ENCODE peak calls at places on chromosomes 13 and 19, in five cellular contexts. One of them, this sample, is unnamed.

GRCh38 chr13:38093425-38093824 is 223.9 kb upstream of the TRPC4 start:
- DNase-seq in HL-60: no peak
- DNase-seq in choroid plexus epithelial cell: no peak
- DNase-seq in IMR-90: no peak
- DNase-seq in mucosa of descending colon: no peak
- DNase-seq in this sample: no peak

GRCh38 chr19:56477429-56478338 is 539 bp upstream of the ZNF667 start:
- DNase-seq in HL-60: peak
- DNase-seq in choroid plexus epithelial cell: peak
- DNase-seq in mucosa of descending colon: peak
- DNase-seq in IMR-90: peak
- DNase-seq in this sample: peak

GRCh38 chr13:26025196-26025595 is 26.6 kb downstream of the SHISA2 start:
- DNase-seq in HL-60: no peak
- DNase-seq in choroid plexus epithelial cell: no peak
- DNase-seq in IMR-90: no peak
- DNase-seq in mucosa of descending colon: no peak
- DNase-seq in this sample: no peak

GRCh38 chr13:102718746-102719145 is 23.9 kb upstream of the METTL21C start:
- DNase-seq in IMR-90: no peak
- DNase-seq in HL-60: no peak
- DNase-seq in choroid plexus epithelial cell: no peak
- DNase-seq in mucosa of descending colon: no peak
- DNase-seq in this sample: no peak

GRCh38 chr19:13699786-13700185 is 64.5 kb upstream of the MRI1 start:
- DNase-seq in mucosa of descending colon: no peak
- DNase-seq in HL-60: no peak
- DNase-seq in IMR-90: no peak
- DNase-seq in choroid plexus epithelial cell: no peak
- DNase-seq in this sample: no peak

GRCh38 chr13:69704311-69704710 is 403.3 kb upstream of the ATXN8OS start:
- DNase-seq in IMR-90: no peak
- DNase-seq in mucosa of descending colon: no peak
- DNase-seq in HL-60: no peak
- DNase-seq in choroid plexus epithelial cell: peak
- DNase-seq in this sample: no peak

GRCh38 chr19:40530091-40530901 is 46.4 kb upstream of the SHKBP1 start:
- DNase-seq in HL-60: no peak
- DNase-seq in IMR-90: no peak
- DNase-seq in mucosa of descending colon: no peak
- DNase-seq in choroid plexus epithelial cell: no peak
- DNase-seq in this sample: no peak

GRCh38 chr13:40668335-40668734 is 1.9 kb upstream of the FOXO1 start:
- DNase-seq in mucosa of descending colon: no peak
- DNase-seq in HL-60: no peak
- DNase-seq in choroid plexus epithelial cell: no peak
- DNase-seq in IMR-90: no peak
- DNase-seq in this sample: no peak

GRCh38 chr13:30702006-30702405 is 33.3 kb upstream of the ALOX5AP start:
- DNase-seq in mucosa of descending colon: no peak
- DNase-seq in choroid plexus epithelial cell: no peak
- DNase-seq in HL-60: no peak
- DNase-seq in IMR-90: no peak
- DNase-seq in this sample: no peak

GRCh38 chr19:1361601-1362384 is 21.9 kb upstream of the NDUFS7 start:
- DNase-seq in IMR-90: peak
- DNase-seq in mucosa of descending colon: no peak
- DNase-seq in choroid plexus epithelial cell: peak
- DNase-seq in HL-60: no peak
- DNase-seq in this sample: peak

GRCh38 chr19:34838753-34839431 is 65.9 kb upstream of the ZNF599 start:
- DNase-seq in mucosa of descending colon: peak
- DNase-seq in choroid plexus epithelial cell: peak
- DNase-seq in HL-60: no peak
- DNase-seq in IMR-90: no peak
- DNase-seq in this sample: peak

GRCh38 chr19:30630289-30631034 is 258.3 kb downstream of the ZNF536 start:
- DNase-seq in IMR-90: no peak
- DNase-seq in mucosa of descending colon: no peak
- DNase-seq in HL-60: no peak
- DNase-seq in choroid plexus epithelial cell: no peak
- DNase-seq in this sample: no peak

GRCh38 chr13:21549633-21550032 is 54.3 kb downstream of the MICU2 start:
- DNase-seq in choroid plexus epithelial cell: peak
- DNase-seq in IMR-90: no peak
- DNase-seq in mucosa of descending colon: no peak
- DNase-seq in HL-60: no peak
- DNase-seq in this sample: peak

GRCh38 chr19:38509027-38509426 is 75.5 kb downstream of the RYR1 start:
- DNase-seq in HL-60: no peak
- DNase-seq in IMR-90: no peak
- DNase-seq in mucosa of descending colon: no peak
- DNase-seq in choroid plexus epithelial cell: no peak
- DNase-seq in this sample: no peak

GRCh38 chr19:7456964-7457541 is 31.8 kb downstream of the PEX11G start:
- DNase-seq in HL-60: no peak
- DNase-seq in choroid plexus epithelial cell: no peak
- DNase-seq in mucosa of descending colon: no peak
- DNase-seq in IMR-90: no peak
- DNase-seq in this sample: no peak

GRCh38 chr19:33146209-33146608 is 14.3 kb downstream of the WDR88 start:
- DNase-seq in choroid plexus epithelial cell: no peak
- DNase-seq in HL-60: no peak
- DNase-seq in mucosa of descending colon: no peak
- DNase-seq in IMR-90: no peak
- DNase-seq in this sample: no peak

GRCh38 chr19:28727133-28727834 is 485.7 kb downstream of the UQCRFS1 start:
- DNase-seq in HL-60: no peak
- DNase-seq in choroid plexus epithelial cell: peak
- DNase-seq in IMR-90: no peak
- DNase-seq in mucosa of descending colon: no peak
- DNase-seq in this sample: no peak

GRCh38 chr19:5293607-5294089 is 47.0 kb downstream of the PTPRS start:
- DNase-seq in mucosa of descending colon: peak
- DNase-seq in HL-60: no peak
- DNase-seq in choroid plexus epithelial cell: peak
- DNase-seq in IMR-90: peak
- DNase-seq in this sample: peak

GRCh38 chr19:29724102-29724641 is 9.1 kb upstream of the C19orf12 start:
- DNase-seq in HL-60: peak
- DNase-seq in choroid plexus epithelial cell: peak
- DNase-seq in mucosa of descending colon: no peak
- DNase-seq in IMR-90: peak
- DNase-seq in this sample: no peak

GRCh38 chr13:60152904-60153303 is 10.8 kb downstream of the DIAPH3 start:
- DNase-seq in choroid plexus epithelial cell: no peak
- DNase-seq in IMR-90: peak
- DNase-seq in HL-60: no peak
- DNase-seq in mucosa of descending colon: no peak
- DNase-seq in this sample: peak

GRCh38 chr19:4636151-4636717 is 3.1 kb upstream of the TNFAIP8L1 start:
- DNase-seq in choroid plexus epithelial cell: peak
- DNase-seq in mucosa of descending colon: peak
- DNase-seq in HL-60: peak
- DNase-seq in IMR-90: peak
- DNase-seq in this sample: peak

GRCh38 chr13:112643759-112644459 is 45.9 kb upstream of the ATP11A start:
- DNase-seq in HL-60: no peak
- DNase-seq in choroid plexus epithelial cell: no peak
- DNase-seq in IMR-90: no peak
- DNase-seq in mucosa of descending colon: no peak
- DNase-seq in this sample: no peak

GRCh38 chr19:18612051-18612771 is 459 bp upstream of the TMEM59L start:
- DNase-seq in mucosa of descending colon: no peak
- DNase-seq in choroid plexus epithelial cell: no peak
- DNase-seq in IMR-90: no peak
- DNase-seq in HL-60: no peak
- DNase-seq in this sample: no peak

GRCh38 chr13:23488442-23488841 is 54.9 kb upstream of the SACS start:
- DNase-seq in choroid plexus epithelial cell: peak
- DNase-seq in IMR-90: peak
- DNase-seq in HL-60: no peak
- DNase-seq in mucosa of descending colon: no peak
- DNase-seq in this sample: peak

GRCh38 chr19:45154064-45154827 is 6.5 kb downstream of the NKPD1 start:
- DNase-seq in choroid plexus epithelial cell: peak
- DNase-seq in HL-60: no peak
- DNase-seq in IMR-90: peak
- DNase-seq in mucosa of descending colon: no peak
- DNase-seq in this sample: peak

GRCh38 chr13:29319451-29319850 is 276.0 kb downstream of the SLC7A1 start:
- DNase-seq in HL-60: no peak
- DNase-seq in IMR-90: no peak
- DNase-seq in mucosa of descending colon: no peak
- DNase-seq in choroid plexus epithelial cell: no peak
- DNase-seq in this sample: no peak
- TF ChIP-seq CTCF in HL-60: no peak
- TF ChIP-seq CTCF in IMR-90: no peak
- TF ChIP-seq CTCF in mucosa of descending colon: no peak
- TF ChIP-seq CTCF in choroid plexus epithelial cell: no peak
- TF ChIP-seq CTCF in this sample: no peak

DNA sequence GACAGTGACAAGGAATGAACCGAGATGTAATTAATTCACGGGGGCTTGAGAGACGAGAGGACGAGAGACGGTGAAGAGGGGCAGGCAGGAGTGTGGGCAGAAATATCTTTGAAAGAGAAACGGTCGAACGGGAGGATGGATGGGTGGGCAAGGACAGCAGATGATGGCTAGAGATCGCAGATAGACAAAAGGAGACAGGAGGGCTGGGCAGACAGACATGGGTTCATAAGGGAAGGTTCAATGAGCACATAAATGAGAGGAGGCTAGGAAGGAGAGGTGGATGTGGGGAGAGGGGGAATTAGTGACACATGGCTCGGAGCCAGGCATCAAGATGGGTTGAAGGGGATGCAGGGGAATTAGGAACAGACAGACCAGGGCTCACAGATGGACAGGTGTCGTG is 1.1 kb downstream of the SYT3 start:
- DNase-seq in choroid plexus epithelial cell: no peak
- DNase-seq in HL-60: no peak
- DNase-seq in IMR-90: no peak
- DNase-seq in mucosa of descending colon: no peak
- DNase-seq in this sample: no peak
- H3K4me3 ChIP-seq in choroid plexus epithelial cell: no peak
- H3K4me3 ChIP-seq in HL-60: no peak
- H3K4me3 ChIP-seq in IMR-90: no peak
- H3K4me3 ChIP-seq in mucosa of descending colon: no peak
- H3K4me3 ChIP-seq in this sample: no peak

DNA sequence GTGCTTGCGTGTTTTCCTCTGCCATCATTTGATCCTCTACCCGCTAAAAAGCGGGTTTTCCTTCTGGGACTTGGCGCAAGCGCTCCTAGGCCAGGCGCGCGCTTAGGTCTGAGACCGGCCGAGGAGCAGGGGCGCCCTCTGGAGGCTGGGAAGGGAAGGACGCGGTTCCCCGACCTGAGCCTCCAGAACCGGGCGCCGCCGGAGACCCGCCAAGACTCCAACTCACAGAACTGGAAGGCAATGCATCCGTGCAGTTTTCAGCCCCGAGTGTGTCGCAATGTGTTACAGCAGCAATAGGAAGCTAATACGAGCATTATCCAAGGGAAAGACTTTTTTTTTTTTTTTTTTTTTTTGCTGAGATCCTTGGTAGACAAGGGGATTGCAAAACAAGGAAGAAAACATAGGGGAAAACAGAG is 190.9 kb downstream of the COL4A1 start:
- DNase-seq in HL-60: peak
- DNase-seq in choroid plexus epithelial cell: peak
- DNase-seq in mucosa of descending colon: peak
- DNase-seq in IMR-90: peak
- DNase-seq in this sample: peak
- TF ChIP-seq CTCF in HL-60: peak
- TF ChIP-seq CTCF in choroid plexus epithelial cell: peak
- TF ChIP-seq CTCF in mucosa of descending colon: peak
- TF ChIP-seq CTCF in IMR-90: peak
- TF ChIP-seq CTCF in this sample: peak

GRCh38 chr19:55352746-55353145 is 1.8 kb downstream of the COX6B2 start:
- DNase-seq in choroid plexus epithelial cell: no peak
- DNase-seq in IMR-90: no peak
- DNase-seq in HL-60: no peak
- DNase-seq in mucosa of descending colon: no peak
- DNase-seq in this sample: no peak

GRCh38 chr19:55353803-55354697 is 469 bp downstream of the COX6B2 start:
- DNase-seq in IMR-90: peak
- DNase-seq in HL-60: no peak
- DNase-seq in mucosa of descending colon: peak
- DNase-seq in choroid plexus epithelial cell: peak
- DNase-seq in this sample: no peak

GRCh38 chr19:55354698-55355212 is at the start of gene COX6B2:
- DNase-seq in choroid plexus epithelial cell: no peak
- DNase-seq in mucosa of descending colon: no peak
- DNase-seq in HL-60: no peak
- DNase-seq in IMR-90: no peak
- DNase-seq in this sample: no peak

GRCh38 chr19:55352040-55352439 is 2.5 kb downstream of the COX6B2 start:
- DNase-seq in HL-60: no peak
- DNase-seq in choroid plexus epithelial cell: no peak
- DNase-seq in mucosa of descending colon: no peak
- DNase-seq in IMR-90: no peak
- DNase-seq in this sample: no peak

GRCh38 chr19:55353356-55353802 is 1.1 kb downstream of the COX6B2 start:
- DNase-seq in HL-60: no peak
- DNase-seq in mucosa of descending colon: no peak
- DNase-seq in choroid plexus epithelial cell: no peak
- DNase-seq in IMR-90: no peak
- DNase-seq in this sample: no peak
- H3K4me3 ChIP-seq in HL-60: peak
- H3K4me3 ChIP-seq in mucosa of descending colon: no peak
- H3K4me3 ChIP-seq in choroid plexus epithelial cell: peak
- H3K4me3 ChIP-seq in IMR-90: peak
- H3K4me3 ChIP-seq in this sample: peak

DNA sequence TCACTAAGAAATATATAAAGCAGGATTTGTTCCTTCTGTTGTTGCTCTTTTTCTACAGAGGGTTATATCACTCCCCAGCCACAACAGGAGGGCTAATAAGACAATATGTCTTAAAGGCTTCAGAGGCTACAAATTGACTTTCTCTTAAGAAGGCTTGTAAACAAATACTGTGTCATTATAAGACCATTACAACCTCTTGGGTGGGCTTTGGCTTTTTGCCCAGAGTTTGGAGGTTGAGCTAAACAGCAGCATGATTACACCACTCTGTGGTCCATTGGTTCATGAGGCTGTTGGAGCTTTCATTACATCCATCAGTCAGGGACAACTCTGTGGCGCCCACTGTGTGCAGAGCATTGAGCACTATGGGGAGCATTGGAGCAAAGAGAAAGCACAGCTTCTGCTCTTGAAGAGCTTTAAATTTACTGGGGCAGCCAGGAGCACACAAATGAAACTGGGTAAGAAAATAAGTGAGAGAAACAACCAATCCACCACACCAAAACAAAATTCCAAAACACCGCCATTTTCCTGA is 75.9 kb downstream of the TNFSF11 start:
- DNase-seq in IMR-90: no peak
- DNase-seq in choroid plexus epithelial cell: peak
- DNase-seq in HL-60: no peak
- DNase-seq in mucosa of descending colon: no peak
- DNase-seq in this sample: no peak
- TF ChIP-seq CTCF in IMR-90: no peak
- TF ChIP-seq CTCF in choroid plexus epithelial cell: no peak
- TF ChIP-seq CTCF in HL-60: no peak
- TF ChIP-seq CTCF in mucosa of descending colon: no peak
- TF ChIP-seq CTCF in this sample: no peak

This sample was measured in AG10803.